ENCODE peak calls at places on chromosomes 13 and 19, in four cellular contexts. D, P, O and N are unnamed samples.
A peak's percentile ranks its signal among the peaks of the same experiment; 100 is the strongest.

GRCh38 chr13:36046672-36047071 is 84.5 kb downstream of the DCLK1 start:
- DNase-seq in O (no peak), D (no peak), P (no peak), N (no peak)

GRCh38 chr13:108895220-108895704 is 265.9 kb downstream of the MYO16 start:
- DNase-seq in P (peak; percentile 43), O (no peak), D (no peak), N (peak; percentile 9)

GRCh38 chr13:21106089-21106488 is 44.7 kb upstream of the LATS2 start:
- DNase-seq in P (no peak), D (no peak), O (no peak), N (no peak)

GRCh38 chr13:31328549-31329229 is 128.9 kb downstream of the B3GLCT start:
- DNase-seq in O (no peak), P (no peak), D (no peak), N (no peak)

GRCh38 chr19:4049432-4049831 is 17.3 kb downstream of the ZBTB7A start:
- DNase-seq in P (no peak), O (no peak), D (no peak), N (no peak)

GRCh38 chr13:80145291-80145690 is 195.6 kb downstream of the SPRY2 start:
- DNase-seq in P (no peak), D (no peak), O (no peak), N (no peak)

GRCh38 chr13:93848247-93848646 is 621.6 kb downstream of the GPC6 start:
- DNase-seq in P (no peak), O (no peak), D (no peak), N (no peak)

GRCh38 chr13:43293986-43294880 is 270.8 kb downstream of the DNAJC15 start:
- DNase-seq in P (no peak), O (no peak), D (no peak), N (no peak)

GRCh38 chr13:75226755-75227435 is 255.1 kb downstream of the TBC1D4 start:
- DNase-seq in D (no peak), P (no peak), O (no peak), N (no peak)

GRCh38 chr19:12873891-12874745 is 7.1 kb downstream of the DNASE2 start:
- DNase-seq in P (no peak), D (no peak), O (no peak), N (no peak)

GRCh38 chr13:57632276-57633140 is 964 bp downstream of the PCDH17 start:
- DNase-seq in O (peak; percentile 76), P (no peak), D (no peak), N (no peak)

DNA sequence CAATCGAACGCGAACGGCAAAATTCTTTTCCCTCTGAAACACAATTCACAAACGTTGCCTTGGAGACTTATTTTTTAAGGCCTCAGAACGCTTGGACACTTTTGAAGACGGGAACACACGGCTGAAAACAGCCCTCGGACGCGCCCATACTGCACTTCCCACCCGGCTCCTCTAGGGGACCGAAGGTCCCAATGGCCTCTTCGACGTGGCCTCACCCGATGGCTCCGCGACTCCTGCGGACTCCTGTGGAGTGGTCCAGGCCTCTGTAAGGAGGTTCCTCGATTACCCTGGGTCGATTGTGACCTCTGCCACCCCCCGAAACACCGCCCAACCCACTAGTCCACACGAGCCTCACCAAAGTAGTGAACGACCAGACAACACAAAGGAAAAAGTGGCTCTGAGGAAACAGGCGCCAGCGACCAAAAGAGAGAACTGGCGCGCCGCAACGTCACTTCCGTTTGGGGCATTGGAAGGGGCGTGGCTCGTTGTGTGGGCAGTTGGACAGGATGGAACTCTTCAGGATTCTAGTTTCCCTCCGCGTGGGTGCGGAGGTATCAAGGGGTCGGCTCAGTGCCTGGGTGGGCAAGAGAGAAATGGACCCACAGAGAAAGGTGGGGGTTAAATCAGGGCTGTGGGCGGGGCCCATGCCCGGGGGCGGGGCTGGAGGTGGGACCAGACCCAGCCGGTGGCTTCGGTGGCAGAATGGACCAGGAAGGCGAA is at the start of gene ZNF560:
- DNase-seq in D (peak; percentile 11), O (no peak), P (no peak), N (no peak)
- H3K4me3 ChIP-seq in D (no peak within 1 kb of the TSS), O (no peak within 1 kb of the TSS), P (no peak within 1 kb of the TSS), N (no peak within 1 kb of the TSS)

GRCh38 chr13:24033527-24034302 is 126.8 kb upstream of the SPATA13 start:
- DNase-seq in O (no peak), D (no peak), P (no peak), N (no peak)
- H3K4me1 ChIP-seq in O (peaks cover 47% of the 10 kb centered on the region), D (peaks cover 27% of the 10 kb centered on the region), P (no peaks in the 10 kb centered on the region), N (no peaks in the 10 kb centered on the region)

GRCh38 chr13:25136872-25137623 is 35.0 kb downstream of the AMER2 start:
- DNase-seq in O (no peak), P (no peak), D (no peak), N (no peak)
- H3K4me3 ChIP-seq in O (no peak overlapping the region), P (no peak overlapping the region), D (no peak overlapping the region), N (no peak overlapping the region)

DNA sequence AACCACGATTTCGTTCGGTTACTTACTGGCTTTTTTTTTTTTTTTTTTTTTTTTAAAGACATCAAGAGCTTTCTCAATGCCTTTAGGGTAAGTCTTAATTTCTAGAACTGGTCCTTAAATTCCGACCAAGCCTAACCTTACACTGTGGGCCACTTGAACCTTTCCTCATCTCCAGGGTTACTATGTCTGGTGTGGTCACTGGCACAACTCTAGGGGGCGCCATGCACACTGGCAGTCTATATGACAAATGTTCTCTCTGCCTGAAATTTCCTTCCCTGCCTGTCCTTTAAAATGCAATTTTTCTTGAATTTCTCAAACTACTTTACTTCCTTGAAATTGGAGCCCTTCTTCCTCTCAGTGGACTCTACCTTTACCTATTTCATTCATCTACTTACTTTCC is 227.4 kb downstream of the KLF5 start:
- DNase-seq in P (no peak), D (no peak), O (no peak), N (no peak)
- H3K4me1 ChIP-seq in P (no peaks in the 10 kb centered on the region), D (no peaks in the 10 kb centered on the region), O (no peaks in the 10 kb centered on the region), N (no peaks in the 10 kb centered on the region)

GRCh38 chr13:111566567-111566966 is 246.1 kb downstream of the TEX29 start:
- DNase-seq in P (no peak), O (no peak), D (no peak), N (no peak)

GRCh38 chr13:111561091-111561778 is 240.8 kb downstream of the TEX29 start:
- DNase-seq in O (no peak), D (no peak), P (no peak), N (no peak)

GRCh38 chr13:111565400-111565799 is 245.0 kb downstream of the TEX29 start:
- DNase-seq in D (no peak), P (no peak), O (no peak), N (no peak)

GRCh38 chr13:111567637-111568036 is 247.2 kb downstream of the TEX29 start:
- DNase-seq in D (no peak), P (no peak), O (no peak), N (no peak)

GRCh38 chr13:111564657-111565056 is 244.2 kb downstream of the TEX29 start:
- DNase-seq in D (no peak), O (no peak), P (no peak), N (no peak)
- H3K4me3 ChIP-seq in D (no peak overlapping the region), O (no peak overlapping the region), P (no peak overlapping the region), N (no peak overlapping the region)

GRCh38 chr19:46863818-46864629 is 3.2 kb downstream of the ARHGAP35 start:
- DNase-seq in P (no peak), O (no peak), D (no peak), N (peak; percentile 63)
- H3K4me1 ChIP-seq in P (peaks cover 56% of the 10 kb centered on the region), O (peaks cover 24% of the 10 kb centered on the region), D (peaks cover 16% of the 10 kb centered on the region), N (peaks cover 32% of the 10 kb centered on the region)

GRCh38 chr19:18387395-18387794 is 1.4 kb downstream of the GDF15 start:
- DNase-seq in D (no peak), P (no peak), O (no peak), N (no peak)

GRCh38 chr19:18385359-18385674 is 641 bp upstream of the GDF15 start:
- DNase-seq in P (no peak), O (no peak), D (no peak), N (no peak)

GRCh38 chr19:18385675-18386542 is at the start of gene GDF15:
- DNase-seq in P (no peak), O (peak; percentile 98), D (peak; percentile 50), N (no peak)

GRCh38 chr19:18388328-18389094 is 2.6 kb downstream of the GDF15 start:
- DNase-seq in O (peak; percentile 94), D (peak; percentile 69), P (peak; percentile 63), N (peak; percentile 70)

GRCh38 chr19:18386543-18387251 is 739 bp downstream of the GDF15 start:
- DNase-seq in O (no peak), D (no peak), P (no peak), N (no peak)
- H3K4me3 ChIP-seq in O (peak overlapping the region; percentile 43), D (peak overlapping the region; percentile 1), P (no peak overlapping the region), N (peak overlapping the region; percentile 12)

DNA sequence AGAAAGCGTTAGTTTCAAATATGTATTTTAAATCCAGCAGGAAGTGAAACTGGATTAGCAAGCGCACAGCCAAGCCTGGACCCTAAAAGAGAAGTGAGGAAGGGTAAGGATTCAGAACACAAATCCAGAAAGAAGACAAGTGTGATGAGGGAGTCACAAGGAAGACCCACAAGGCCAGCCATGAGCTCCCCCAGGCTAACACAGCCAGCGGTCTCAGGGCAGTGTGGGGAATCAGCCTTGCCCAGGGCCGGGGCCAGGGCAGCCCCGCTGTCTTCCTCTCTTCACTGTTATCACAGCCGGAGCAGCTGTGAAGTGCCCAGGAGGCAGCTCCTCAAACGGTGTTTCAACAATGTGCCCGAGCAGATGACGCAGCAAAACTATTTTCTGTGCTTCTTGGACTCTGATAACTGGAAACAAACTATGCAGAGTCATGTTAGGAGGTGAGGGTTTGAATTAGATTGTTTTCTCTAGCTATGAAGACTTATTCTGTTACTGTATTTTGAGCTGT is 12.2 kb upstream of the CDC16 start:
- DNase-seq in P (no peak), O (no peak), D (no peak), N (no peak)
- H3K4me1 ChIP-seq in P (peaks cover 45% of the 10 kb centered on the region), O (peaks cover 5% of the 10 kb centered on the region), D (no peaks in the 10 kb centered on the region), N (no peaks in the 10 kb centered on the region)

DNA sequence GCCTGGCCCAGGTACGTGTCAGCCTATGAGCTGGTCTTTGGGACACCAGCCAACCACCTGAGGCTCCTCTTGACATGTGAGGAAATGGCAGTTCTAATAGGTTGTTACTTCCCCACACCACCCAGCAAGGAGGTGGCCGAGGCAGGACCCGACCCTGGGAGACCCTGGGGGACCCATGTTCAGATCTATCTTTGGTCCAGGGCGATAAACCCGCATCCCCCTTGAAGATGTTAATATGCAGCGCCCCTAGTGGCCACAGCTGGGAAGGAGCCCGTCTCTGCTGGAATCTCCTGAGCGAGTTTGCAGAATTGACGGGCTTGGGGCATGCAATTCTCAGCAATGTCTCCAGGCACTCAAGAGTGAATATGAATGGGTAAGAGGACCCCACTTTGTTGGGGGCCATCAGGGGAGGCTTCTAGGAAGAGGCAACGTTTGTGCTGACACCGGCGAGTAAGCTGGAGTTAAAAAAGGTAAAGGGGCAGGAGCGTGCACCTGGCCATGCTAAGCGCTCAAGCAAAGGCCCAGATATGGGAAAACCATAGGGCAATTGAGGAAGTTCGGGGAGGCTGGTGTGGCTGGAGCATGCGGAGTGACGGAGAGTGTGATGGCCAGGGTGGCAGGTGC is 1.5 kb upstream of the MYO1F start:
- DNase-seq in O (peak; percentile 87), P (peak; percentile 79), D (peak; percentile 59), N (peak; percentile 26)
- H3K4me3 ChIP-seq in O (no peak overlapping the region), P (peak overlapping the region; percentile 40), D (no peak overlapping the region), N (no peak overlapping the region)

GRCh38 chr13:41053384-41053826 is 7.9 kb upstream of the WBP4 start:
- DNase-seq in P (no peak), D (no peak), O (no peak), N (no peak)

GRCh38 chr13:41052441-41052840 is 8.9 kb upstream of the WBP4 start:
- DNase-seq in O (no peak), D (no peak), P (no peak), N (no peak)

GRCh38 chr13:41054212-41054877 is 7.0 kb upstream of the WBP4 start:
- DNase-seq in O (no peak), P (peak; percentile 58), D (no peak), N (peak; percentile 55)

GRCh38 chr13:41049480-41049879 is 11.8 kb upstream of the WBP4 start:
- DNase-seq in P (no peak), O (no peak), D (no peak), N (no peak)

GRCh38 chr13:41050041-41050440 is 11.3 kb upstream of the WBP4 start:
- DNase-seq in D (no peak), O (no peak), P (no peak), N (no peak)
- H3K4me1 ChIP-seq in D (peaks cover 4% of the 10 kb centered on the region), O (peaks cover 30% of the 10 kb centered on the region), P (peaks cover 9% of the 10 kb centered on the region), N (no peaks in the 10 kb centered on the region)